ENCODE peak calls at places on chromosomes 1 and 21, in ten cellular contexts. Z is neural progenitor cell, O is OCI-LY7, U is sigmoid colon, F is BE2C, P is psoas muscle, B is IMR-90, L is upper lobe of right lung, W is suprapubic skin, C is fibroblast of lung. S is an unnamed sample.
A peak's percentile ranks its signal among the peaks of the same experiment; 100 is the strongest.

GRCh38 chr21:14376854-14377253 is 6.1 kb downstream of the HSPA13 start:
- DNase-seq in F (no peak), W (no peak), U (no peak), B (no peak), C (no peak), Z (no peak), O (peak; percentile 16), L (no peak), P (no peak), S (no peak)

GRCh38 chr1:229479660-229480399 is 28.3 kb downstream of the NUP133 start:
- DNase-seq in C (no peak), W (no peak), L (no peak), B (no peak), U (no peak), Z (no peak), P (no peak), F (no peak), O (peak; percentile 76), S (no peak)

GRCh38 chr1:234605493-234605982 is 4.4 kb downstream of the IRF2BP2 start:
- DNase-seq in U (no peak), L (no peak), O (no peak), P (no peak), C (no peak), Z (no peak), W (no peak), F (no peak), B (no peak), S (no peak)

GRCh38 chr1:174965006-174965971 is 34.5 kb upstream of the CACYBP start:
- DNase-seq in W (no peak), L (no peak), U (no peak), O (peak; percentile 54), F (no peak), B (peak; percentile 7), C (no peak), P (no peak), Z (no peak), S (no peak)

GRCh38 chr1:1630191-1630964 is 1.6 kb upstream of the MMP23B start:
- DNase-seq in U (peak; percentile 89), F (no peak), C (peak; percentile 61), Z (peak; percentile 78), P (peak; percentile 75), B (no peak), O (peak; percentile 96), L (peak; percentile 85), W (peak; percentile 91), S (peak; percentile 66)

GRCh38 chr1:213972141-213972540 is 15.6 kb upstream of the PROX1 start:
- DNase-seq in C (no peak), U (no peak), B (no peak), Z (no peak), P (no peak), L (no peak), F (no peak), O (no peak), W (no peak), S (no peak)

GRCh38 chr1:53729536-53730485 is 9.2 kb downstream of the GLIS1 start:
- DNase-seq in O (no peak), L (no peak), U (no peak), Z (no peak), P (no peak), F (no peak), W (no peak), B (no peak), C (no peak), S (no peak)

GRCh38 chr21:42437786-42438185 is 34.1 kb downstream of the UBASH3A start:
- DNase-seq in B (peak; percentile 2), F (no peak), P (no peak), U (no peak), W (no peak), L (no peak), Z (peak; percentile 74), O (no peak), C (no peak), S (no peak)

GRCh38 chr1:20689645-20690056 is 28.2 kb downstream of the KIF17 start:
- DNase-seq in W (no peak), F (no peak), Z (no peak), U (no peak), B (no peak), O (no peak), L (no peak), P (no peak), C (no peak), S (no peak)

GRCh38 chr1:184865831-184866230 is 108.5 kb downstream of the NIBAN1 start:
- DNase-seq in C (no peak), O (no peak), L (no peak), W (no peak), B (no peak), F (no peak), P (no peak), Z (no peak), U (no peak), S (no peak)

GRCh38 chr1:221891708-221892107 is 149.8 kb upstream of the DUSP10 start:
- DNase-seq in P (no peak), B (no peak), L (no peak), O (no peak), U (no peak), Z (no peak), F (peak; percentile 38), W (no peak), C (no peak), S (no peak)

GRCh38 chr1:193634470-193634869 is 448.1 kb upstream of the B3GALT2 start:
- DNase-seq in B (no peak), U (no peak), P (no peak), C (no peak), L (no peak), W (no peak), O (no peak), Z (no peak), F (no peak), S (no peak)

GRCh38 chr1:209497729-209498128 is 85.8 kb upstream of the CAMK1G start:
- DNase-seq in L (no peak), U (no peak), F (no peak), B (no peak), P (no peak), C (no peak), W (no peak), O (no peak), Z (no peak), S (no peak)

GRCh38 chr1:26017606-26018005 is 4.0 kb upstream of the EXTL1 start:
- DNase-seq in W (no peak), L (no peak), Z (no peak), P (no peak), O (no peak), C (peak; percentile 87), F (no peak), B (peak; percentile 75), U (no peak), S (no peak)

GRCh38 chr1:29282924-29283803 is 46.8 kb downstream of the PTPRU start:
- DNase-seq in B (peak; percentile 40), O (peak; percentile 79), L (no peak), P (peak; percentile 31), U (peak; percentile 65), F (peak; percentile 81), C (peak; percentile 25), Z (peak; percentile 96), W (peak; percentile 78), S (no peak)

DNA sequence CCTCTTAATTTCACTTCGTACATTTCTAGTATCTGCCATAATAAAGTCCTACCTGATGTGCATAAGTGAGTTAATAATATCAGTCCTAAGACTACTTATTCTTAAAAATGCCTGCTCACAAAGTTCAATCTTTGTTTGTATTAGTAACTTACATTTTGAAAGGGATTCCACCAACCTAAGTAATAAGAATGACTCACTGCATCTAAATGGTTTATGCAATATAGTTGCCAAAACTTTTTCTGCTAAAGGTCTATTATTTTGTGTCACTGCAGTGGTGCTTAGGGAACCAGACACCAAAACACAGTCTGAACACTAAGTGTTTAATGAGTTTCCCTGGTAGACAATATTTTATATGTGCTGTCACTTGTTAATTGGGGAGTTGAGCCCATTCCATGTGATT is 1.8 kb downstream of the ZNF669 start:
- DNase-seq in Z (no peak), O (no peak), U (no peak), B (peak; percentile 76), C (peak; percentile 57), P (no peak), W (no peak), L (no peak), F (no peak), S (no peak)
- H3K9me3 ChIP-seq in Z (peaks cover 9% of the 10 kb centered on the region), O (peaks cover 38% of the 10 kb centered on the region), U (peaks cover 16% of the 10 kb centered on the region), B (peaks cover 23% of the 10 kb centered on the region), C (peaks cover 6% of the 10 kb centered on the region), P (peaks cover 34% of the 10 kb centered on the region), W (peaks cover 23% of the 10 kb centered on the region), L (peaks cover 38% of the 10 kb centered on the region), F (peaks cover 12% of the 10 kb centered on the region), S (peaks cover 9% of the 10 kb centered on the region)

DNA sequence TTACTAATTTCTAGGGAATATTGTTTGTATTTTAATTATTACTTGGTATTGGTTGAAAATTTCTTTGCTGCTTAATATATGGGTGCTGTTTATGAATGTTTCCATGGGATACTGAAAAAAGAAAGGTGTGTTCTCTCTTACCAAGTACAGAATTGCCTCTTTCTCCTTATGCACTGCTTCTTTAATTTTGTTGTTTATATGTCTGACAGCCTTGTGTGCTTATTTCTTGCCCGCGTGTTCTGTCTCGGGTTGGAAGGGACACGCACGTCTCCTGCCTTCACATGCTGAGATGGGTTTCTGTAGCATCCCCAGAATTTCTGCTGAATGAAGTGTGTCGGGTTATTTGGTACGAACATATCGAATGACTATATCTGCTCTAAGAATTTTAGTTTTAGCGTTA is 51.1 kb downstream of the AGPAT3 start:
- DNase-seq in L (no peak), O (no peak), Z (no peak), W (peak; percentile 34), B (no peak), C (no peak), F (no peak), U (no peak), P (no peak), S (no peak)
- H3K4me3 ChIP-seq in L (no peak overlapping the region), O (no peak overlapping the region), Z (no peak overlapping the region), W (no peak overlapping the region), B (no peak overlapping the region), C (peak overlapping the region; percentile 16), F (peak overlapping the region; percentile 77), U (no peak overlapping the region), P (no peak overlapping the region), S (no peak overlapping the region)

DNA sequence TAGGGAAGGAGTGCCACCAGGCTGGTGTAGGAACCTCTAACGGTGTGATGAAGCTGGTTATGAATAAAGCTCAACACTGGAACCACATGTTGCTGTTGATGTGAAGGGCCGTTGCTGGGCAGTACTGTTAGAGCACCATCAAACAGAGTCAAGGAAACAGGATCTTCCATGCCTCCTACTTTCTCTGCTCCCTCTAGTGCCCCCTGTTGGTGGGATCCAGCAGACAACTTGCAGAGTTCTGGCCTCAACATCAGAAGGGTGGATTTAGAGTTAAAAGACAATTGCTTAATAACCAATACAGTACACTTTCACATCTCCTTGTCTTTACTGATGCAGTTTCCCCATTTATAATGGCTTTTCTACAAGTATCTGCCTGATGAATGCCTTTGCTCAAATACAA is 336.4 kb downstream of the NTNG1 start:
- DNase-seq in P (no peak), Z (no peak), C (no peak), W (no peak), B (no peak), L (no peak), U (no peak), O (peak; percentile 11), F (peak; percentile 31), S (no peak)
- TF ChIP-seq CTCF in P (no peak), Z (peak; percentile 46), C (peak; percentile 14), W (no peak), B (no peak), L (no peak), U (no peak), O (peak; percentile 74), F (peak; percentile 63), S (peak; percentile 5)

DNA sequence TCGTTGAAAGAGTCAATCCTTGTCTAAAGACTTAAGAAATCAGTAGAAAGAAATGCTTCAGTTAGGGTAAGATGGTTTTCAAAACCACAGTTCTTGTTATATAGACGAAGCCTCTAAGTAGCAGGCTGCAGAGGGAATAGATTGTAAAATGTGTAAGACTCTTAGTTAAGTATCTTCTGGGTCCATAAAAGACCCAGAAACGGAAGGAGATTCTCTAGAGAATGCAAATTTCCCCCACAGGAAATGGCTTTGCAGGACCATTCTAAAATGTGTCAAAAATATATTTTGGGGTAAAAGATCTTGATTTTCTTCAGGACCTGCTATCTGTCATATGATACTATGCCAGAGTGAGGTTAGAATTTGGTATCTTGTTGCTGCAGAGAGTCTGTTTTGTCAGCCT is 13.4 kb downstream of the OR2T1 start:
- DNase-seq in O (no peak), F (no peak), B (no peak), L (no peak), U (no peak), P (no peak), C (no peak), W (no peak), Z (no peak), S (no peak)
- H3K9me3 ChIP-seq in O (peaks cover 3% of the 10 kb centered on the region), F (no peaks in the 10 kb centered on the region), B (peaks cover 14% of the 10 kb centered on the region), L (no peaks in the 10 kb centered on the region), U (peaks cover 2% of the 10 kb centered on the region), P (no peaks in the 10 kb centered on the region), C (no peaks in the 10 kb centered on the region), W (peaks cover 4% of the 10 kb centered on the region), Z (peaks cover 27% of the 10 kb centered on the region), S (no peaks in the 10 kb centered on the region)